ENCODE peak calls at places on chromosomes 1 and 21, in four cellular contexts. M is mucosa of descending colon, L is PC-3, P is heart left ventricle. Z is an unnamed sample.

GRCh38 chr1:230031131-230031530 is 35.9 kb upstream of the GALNT2 start:
- DNase-seq in L (peak; percentile 86), P (no peak), M (no peak), Z (peak; percentile 26)

GRCh38 chr1:23745515-23745914 is 2.2 kb downstream of the ELOA start:
- DNase-seq in M (no peak), L (peak; percentile 52), P (no peak), Z (peak; percentile 70)

GRCh38 chr1:119348941-119349340 is 19.6 kb upstream of the HAO2 start:
- DNase-seq in P (no peak), L (no peak), M (no peak), Z (no peak)

GRCh38 chr1:171881466-171881865 is 40.2 kb downstream of the DNM3 start:
- DNase-seq in L (no peak), M (peak; percentile 55), P (no peak), Z (no peak)

GRCh38 chr1:216562383-216562782 is 139.1 kb upstream of the USH2A start:
- DNase-seq in P (no peak), L (peak; percentile 24), M (no peak), Z (no peak)

GRCh38 chr1:8665824-8666223 is 151.6 kb downstream of the RERE start:
- DNase-seq in L (no peak), M (no peak), P (no peak), Z (no peak)

GRCh38 chr1:50979964-50980363 is 9.9 kb downstream of the CDKN2C start:
- DNase-seq in L (no peak), P (no peak), M (no peak), Z (no peak)

GRCh38 chr1:167148388-167148787 is 54.5 kb downstream of the STYXL2 start:
- DNase-seq in M (no peak), P (no peak), L (no peak), Z (no peak)

GRCh38 chr1:186076006-186076405 is 299.0 kb downstream of the TPR start:
- DNase-seq in L (no peak), P (no peak), M (no peak), Z (no peak)

GRCh38 chr1:61005572-61006386 is 76.6 kb upstream of the NFIA start:
- DNase-seq in P (no peak), L (no peak), M (no peak), Z (no peak)

GRCh38 chr1:229567109-229567868 is 8.8 kb upstream of the ABCB10 start:
- DNase-seq in L (no peak), M (no peak), P (no peak), Z (no peak)

GRCh38 chr1:54051936-54052469 is 1.0 kb downstream of the TMEM59 start:
- DNase-seq in L (peak; percentile 50), P (no peak), M (no peak), Z (peak; percentile 88)

GRCh38 chr1:58768971-58769808 is 14.7 kb downstream of the JUN start:
- DNase-seq in P (peak; percentile 82), L (peak; percentile 83), M (peak; percentile 82), Z (peak; percentile 79)

GRCh38 chr1:154326546-154327465 is 1.5 kb downstream of the ATP8B2 start:
- DNase-seq in M (no peak), P (peak; percentile 52), L (peak; percentile 62), Z (peak; percentile 94)

GRCh38 chr1:47616036-47616435 is 178.2 kb downstream of the FOXD2 start:
- DNase-seq in L (no peak), P (no peak), M (no peak), Z (no peak)

GRCh38 chr1:20075345-20075744 is 5.4 kb downstream of the PLA2G5 start:
- DNase-seq in M (no peak), P (no peak), L (no peak), Z (peak; percentile 22)

GRCh38 chr1:11479375-11479979 is 522 bp downstream of the DISP3 start:
- DNase-seq in M (no peak), L (no peak), P (no peak), Z (no peak)

GRCh38 chr1:24699628-24700027 is 45.6 kb upstream of the CLIC4 start:
- DNase-seq in L (no peak), M (no peak), P (no peak), Z (no peak)

GRCh38 chr1:35443768-35444518 is 113.3 kb downstream of the KIAA0319L start:
- DNase-seq in M (no peak), P (no peak), L (peak; percentile 14), Z (peak; percentile 37)

GRCh38 chr1:201586806-201587205 is 47.9 kb downstream of the NAV1 start:
- DNase-seq in M (peak; percentile 5), L (no peak), P (no peak), Z (no peak)

GRCh38 chr1:168330285-168330684 is 49.6 kb downstream of the TBX19 start:
- DNase-seq in P (no peak), L (peak; percentile 48), M (no peak), Z (no peak)

GRCh38 chr1:65048325-65048724 is 82.0 kb upstream of the JAK1 start:
- DNase-seq in M (no peak), P (no peak), L (no peak), Z (peak; percentile 44)

GRCh38 chr1:30253807-30254440 is 469.5 kb downstream of the MATN1 start:
- DNase-seq in L (no peak), P (no peak), M (no peak), Z (no peak)
- H3K4me1 ChIP-seq in L (no peaks in the 10 kb centered on the region), P (no peaks in the 10 kb centered on the region), M (no peaks in the 10 kb centered on the region), Z (no peaks in the 10 kb centered on the region)

GRCh38 chr1:164581762-164582161 is 22.8 kb downstream of the PBX1 start:
- DNase-seq in P (no peak), L (no peak), M (no peak), Z (no peak)

GRCh38 chr1:164577291-164577690 is 18.3 kb downstream of the PBX1 start:
- DNase-seq in P (no peak), M (no peak), L (no peak), Z (no peak)

GRCh38 chr1:164576311-164577271 is 17.6 kb downstream of the PBX1 start:
- DNase-seq in P (peak; percentile 66), L (no peak), M (no peak), Z (no peak)

GRCh38 chr1:164578474-164579200 is 19.7 kb downstream of the PBX1 start:
- DNase-seq in L (no peak), M (no peak), P (no peak), Z (no peak)

GRCh38 chr1:164579346-164579745 is 20.4 kb downstream of the PBX1 start:
- DNase-seq in L (no peak), P (no peak), M (no peak), Z (no peak)
- H3K4me1 ChIP-seq in L (no peaks in the 10 kb centered on the region), P (no peaks in the 10 kb centered on the region), M (no peaks in the 10 kb centered on the region), Z (peaks cover 6% of the 10 kb centered on the region)

DNA sequence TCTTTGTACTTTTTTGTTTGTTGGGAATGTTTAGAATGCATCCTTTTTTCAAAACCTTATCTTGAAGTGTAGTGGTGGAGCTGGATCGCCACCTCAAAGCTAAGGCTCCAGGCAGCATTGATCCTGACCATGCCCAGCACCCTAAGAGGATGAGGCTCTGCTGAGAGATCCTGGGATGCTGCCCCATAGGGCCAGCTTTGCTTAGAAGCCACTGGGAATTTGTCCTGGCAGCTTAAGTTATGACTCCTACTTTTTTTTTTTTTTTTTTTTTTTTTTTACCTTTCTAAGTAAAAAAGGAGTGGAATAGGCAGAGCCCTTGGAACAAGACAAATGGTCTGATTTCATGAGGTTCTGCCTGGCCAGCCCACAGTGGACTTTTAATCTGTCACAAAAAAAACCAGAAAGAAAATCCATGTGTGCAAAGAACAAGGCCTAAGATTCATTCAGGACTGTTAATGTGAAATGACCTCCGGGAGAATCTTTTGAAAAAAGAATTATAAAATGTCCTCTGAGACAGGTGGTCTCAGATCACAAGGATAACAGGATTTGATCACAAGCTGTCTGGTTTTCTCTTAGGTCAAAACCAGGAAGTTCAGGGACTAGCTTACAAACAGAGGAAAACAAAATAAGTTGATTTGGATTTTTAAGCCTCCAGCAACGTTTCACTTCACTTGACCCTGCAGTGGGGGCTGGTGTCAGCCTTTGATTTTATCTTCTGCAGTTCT is 26.0 kb upstream of the RAP1A start:
- DNase-seq in P (no peak), L (no peak), M (no peak), Z (peak; percentile 66)
- H3K4me1 ChIP-seq in P (peaks cover 21% of the 10 kb centered on the region), L (peaks cover 25% of the 10 kb centered on the region), M (peaks cover 19% of the 10 kb centered on the region), Z (peaks cover 24% of the 10 kb centered on the region)

GRCh38 chr1:156483397-156483796 is 17.2 kb downstream of the MEF2D start:
- DNase-seq in L (no peak), P (no peak), M (no peak), Z (peak; percentile 44)
- H3K4me1 ChIP-seq in L (peaks cover 7% of the 10 kb centered on the region), P (peaks cover 65% of the 10 kb centered on the region), M (peaks cover 10% of the 10 kb centered on the region), Z (peaks cover 6% of the 10 kb centered on the region)

GRCh38 chr1:219415433-219415832 is 197.5 kb downstream of the ZC3H11B start:
- DNase-seq in P (no peak), M (no peak), L (no peak), Z (no peak)

GRCh38 chr1:219413523-219413922 is 199.4 kb downstream of the ZC3H11B start:
- DNase-seq in P (peak; percentile 52), M (no peak), L (no peak), Z (no peak)

GRCh38 chr1:219415915-219416314 is 197.0 kb downstream of the ZC3H11B start:
- DNase-seq in P (no peak), L (no peak), M (no peak), Z (no peak)

GRCh38 chr1:219412772-219413171 is 200.1 kb downstream of the ZC3H11B start:
- DNase-seq in L (no peak), P (no peak), M (no peak), Z (peak; percentile 42)

GRCh38 chr1:219414250-219414649 is 198.7 kb downstream of the ZC3H11B start:
- DNase-seq in L (peak; percentile 41), P (no peak), M (no peak), Z (no peak)
- H3K4me1 ChIP-seq in L (peaks cover 9% of the 10 kb centered on the region), P (no peaks in the 10 kb centered on the region), M (no peaks in the 10 kb centered on the region), Z (peaks cover 11% of the 10 kb centered on the region)

GRCh38 chr21:38982804-38983203 is 177.1 kb downstream of the ETS2 start:
- DNase-seq in P (no peak), M (no peak), L (no peak), Z (no peak)

GRCh38 chr21:38980416-38981319 is 174.9 kb downstream of the ETS2 start:
- DNase-seq in L (no peak), M (no peak), P (no peak), Z (no peak)

GRCh38 chr21:38983560-38983959 is 177.8 kb downstream of the ETS2 start:
- DNase-seq in L (no peak), M (no peak), P (no peak), Z (no peak)

GRCh38 chr21:38984568-38984967 is 178.8 kb downstream of the ETS2 start:
- DNase-seq in P (no peak), L (no peak), M (no peak), Z (no peak)

GRCh38 chr21:38982096-38982495 is 176.4 kb downstream of the ETS2 start:
- DNase-seq in M (no peak), P (no peak), L (no peak), Z (no peak)
- H3K4me1 ChIP-seq in M (peaks cover 9% of the 10 kb centered on the region), P (peaks cover 17% of the 10 kb centered on the region), L (peaks cover 5% of the 10 kb centered on the region), Z (peaks cover 16% of the 10 kb centered on the region)

GRCh38 chr1:80892452-80892995 is 908.2 kb upstream of the ADGRL2 start:
- DNase-seq in P (no peak), M (no peak), L (no peak), Z (no peak)
- H3K4me1 ChIP-seq in P (no peaks in the 10 kb centered on the region), M (no peaks in the 10 kb centered on the region), L (no peaks in the 10 kb centered on the region), Z (no peaks in the 10 kb centered on the region)